ENCODE peak calls at places on chromosome 9, in five cellular contexts. H, J, S, R and B are unnamed samples.

GRCh38 chr9:107488400-107489143 is 997 bp downstream of the KLF4 start:
- DNase-seq in H (peak; percentile 49), J (no peak), S (peak; percentile 78), R (peak; percentile 68), B (peak; percentile 42)

GRCh38 chr9:138073808-138074207 is 196.2 kb downstream of the CACNA1B start:
- DNase-seq in H (no peak), J (no peak), S (no peak), R (peak; percentile 37), B (no peak)

GRCh38 chr9:33868430-33869000 is 51.6 kb downstream of the UBE2R2 start:
- DNase-seq in H (peak; percentile 66), J (no peak), S (no peak), R (no peak), B (no peak)

GRCh38 chr9:89949116-89949515 is 344.3 kb downstream of the GADD45G start:
- DNase-seq in H (no peak), J (no peak), S (no peak), R (no peak), B (peak; percentile 54)

GRCh38 chr9:72315510-72316287 is 49.3 kb downstream of the ZFAND5 start:
- DNase-seq in H (peak; percentile 16), J (peak; percentile 41), S (peak; percentile 76), R (no peak), B (peak; percentile 49)

GRCh38 chr9:78954286-78954685 is 617.5 kb upstream of the TLE4 start:
- DNase-seq in H (peak; percentile 5), J (no peak), S (no peak), R (no peak), B (no peak)

GRCh38 chr9:134632329-134632728 is 9.3 kb upstream of the COL5A1 start:
- DNase-seq in H (no peak), J (no peak), S (no peak), R (no peak), B (no peak)

GRCh38 chr9:116806075-116806474 is 119.0 kb downstream of the TRIM32 start:
- DNase-seq in H (peak; percentile 16), J (peak; percentile 56), S (peak; percentile 54), R (peak; percentile 55), B (peak; percentile 70)

GRCh38 chr9:37643214-37643613 is 7.5 kb upstream of the FRMPD1 start:
- DNase-seq in H (no peak), J (no peak), S (no peak), R (no peak), B (no peak)

GRCh38 chr9:109974143-109974917 is 194.3 kb downstream of the PALM2AKAP2 start:
- DNase-seq in H (no peak), J (no peak), S (no peak), R (no peak), B (no peak)

GRCh38 chr9:24391095-24391494 is 154.6 kb downstream of the IZUMO3 start:
- DNase-seq in H (no peak), J (no peak), S (no peak), R (no peak), B (peak; percentile 25)

GRCh38 chr9:137031904-137032639 is at the start of gene FUT7:
- DNase-seq in H (no peak), J (no peak), S (no peak), R (no peak), B (no peak)

GRCh38 chr9:98491778-98492177 is 217.0 kb downstream of the GABBR2 start:
- DNase-seq in H (peak; percentile 76), J (no peak), S (peak; percentile 60), R (no peak), B (peak; percentile 90)

GRCh38 chr9:2785060-2785459 is 58.8 kb downstream of the PUM3 start:
- DNase-seq in H (peak; percentile 41), J (no peak), S (no peak), R (no peak), B (no peak)

GRCh38 chr9:127020526-127021078 is 101.8 kb downstream of the ANGPTL2 start:
- DNase-seq in H (no peak), J (no peak), S (no peak), R (no peak), B (no peak)

GRCh38 chr9:130058887-130059286 is 5.2 kb downstream of the GPR107 start:
- DNase-seq in H (peak; percentile 59), J (no peak), S (no peak), R (no peak), B (no peak)

GRCh38 chr9:129726322-129727160 is 26.3 kb downstream of the PTGES start:
- DNase-seq in H (peak; percentile 78), J (peak; percentile 72), S (peak; percentile 84), R (peak; percentile 93), B (peak; percentile 97)

GRCh38 chr9:125551781-125552180 is 155.2 kb downstream of the MAPKAP1 start:
- DNase-seq in H (no peak), J (no peak), S (no peak), R (no peak), B (no peak)

GRCh38 chr9:120642129-120642528 is 62.2 kb upstream of the CDK5RAP2 start:
- DNase-seq in H (peak; percentile 41), J (no peak), S (peak; percentile 18), R (no peak), B (no peak)

GRCh38 chr9:125759812-125760134 is 12.6 kb downstream of the PBX3 start:
- DNase-seq in H (no peak), J (no peak), S (no peak), R (no peak), B (peak; percentile 69)

GRCh38 chr9:87630266-87630665 is 95.7 kb upstream of the CTSL start:
- DNase-seq in H (no peak), J (no peak), S (no peak), R (no peak), B (peak; percentile 64)

GRCh38 chr9:118059520-118060278 is 355.5 kb downstream of the TLR4 start:
- DNase-seq in H (no peak), J (peak; percentile 62), S (peak; percentile 24), R (peak; percentile 51), B (peak; percentile 51)

GRCh38 chr9:116319480-116319879 is 165.9 kb downstream of the PAPPA start:
- DNase-seq in H (no peak), J (no peak), S (no peak), R (no peak), B (no peak)

GRCh38 chr9:120758544-120758943 is 34.7 kb downstream of the FBXW2 start:
- DNase-seq in H (no peak), J (no peak), S (no peak), R (no peak), B (no peak)

GRCh38 chr9:129584136-129584535 is 36.8 kb downstream of the C9orf50 start:
- DNase-seq in H (peak; percentile 85), J (no peak), S (peak; percentile 88), R (peak; percentile 71), B (peak; percentile 94)

GRCh38 chr9:107875571-107875980 is 386.0 kb upstream of the KLF4 start:
- DNase-seq in H (no peak), J (no peak), S (no peak), R (no peak), B (no peak)

GRCh38 chr9:89676281-89676680 is 71.5 kb downstream of the GADD45G start:
- DNase-seq in H (no peak), J (no peak), S (no peak), R (no peak), B (no peak)

GRCh38 chr9:79236466-79236865 is 335.3 kb upstream of the TLE4 start:
- DNase-seq in H (peak; percentile 15), J (no peak), S (no peak), R (no peak), B (no peak)

GRCh38 chr9:5042661-5043178 is 57.6 kb downstream of the JAK2 start:
- DNase-seq in H (no peak), J (no peak), S (no peak), R (no peak), B (no peak)

GRCh38 chr9:2087500-2088313 is 72.6 kb downstream of the SMARCA2 start:
- DNase-seq in H (peak; percentile 52), J (no peak), S (peak; percentile 62), R (no peak), B (peak; percentile 87)

GRCh38 chr9:16964228-16964627 is 93.8 kb upstream of the BNC2 start:
- DNase-seq in H (peak; percentile 100), J (no peak), S (peak; percentile 53), R (no peak), B (peak; percentile 52)

DNA sequence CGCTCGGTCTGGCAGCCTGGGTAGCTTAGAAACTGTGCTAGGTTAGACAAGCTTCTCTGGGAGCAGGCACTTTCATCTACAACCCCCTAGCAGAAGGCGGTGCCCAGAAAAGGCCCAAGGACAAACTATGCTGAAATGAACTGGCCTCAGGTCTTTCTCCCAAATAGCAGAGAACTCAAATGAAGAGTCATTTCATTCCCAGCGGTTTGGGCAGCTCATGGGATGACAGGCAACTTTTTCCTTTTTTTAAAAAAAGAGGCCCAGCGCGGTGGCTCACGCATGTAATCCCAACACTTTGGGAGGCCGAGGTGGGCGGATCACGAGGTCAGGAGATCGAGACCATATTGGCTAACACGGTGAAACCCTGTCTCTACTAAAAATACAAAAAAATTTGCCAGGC is 2.5 kb downstream of the RAPGEF1 start:
- DNase-seq in H (no peak), J (no peak), S (no peak), R (no peak), B (no peak)
- H3K23ac ChIP-seq in H (no peak overlapping the region), J (no peak overlapping the region), S (no peak overlapping the region), R (no peak overlapping the region), B (no peak overlapping the region)

GRCh38 chr9:68780735-68781134 is 75.7 kb downstream of the PIP5K1B start:
- DNase-seq in H (peak; percentile 4), J (no peak), S (no peak), R (no peak), B (no peak)

GRCh38 chr9:68779558-68780376 is 74.7 kb downstream of the PIP5K1B start:
- DNase-seq in H (peak; percentile 92), J (peak; percentile 96), S (peak; percentile 94), R (peak; percentile 98), B (peak; percentile 96)

GRCh38 chr9:68781866-68782265 is 76.8 kb downstream of the PIP5K1B start:
- DNase-seq in H (no peak), J (no peak), S (no peak), R (no peak), B (no peak)

GRCh38 chr9:68780377-68780707 is 75.3 kb downstream of the PIP5K1B start:
- DNase-seq in H (no peak), J (no peak), S (no peak), R (no peak), B (no peak)

GRCh38 chr9:68782546-68782945 is 77.5 kb downstream of the PIP5K1B start:
- DNase-seq in H (no peak), J (no peak), S (no peak), R (no peak), B (no peak)
- H3K4me2 ChIP-seq in H (peak overlapping the region; percentile 7), J (no peak overlapping the region), S (no peak overlapping the region), R (no peak overlapping the region), B (no peak overlapping the region)

GRCh38 chr9:81833563-81834345 is 94.5 kb upstream of the SPATA31D4 start:
- DNase-seq in H (peak; percentile 66), J (no peak), S (peak; percentile 85), R (no peak), B (no peak)
- H3K23ac ChIP-seq in H (no peak overlapping the region), J (no peak overlapping the region), S (no peak overlapping the region), R (no peak overlapping the region), B (no peak overlapping the region)

GRCh38 chr9:95028855-95029219 is 288.7 kb downstream of the FANCC start:
- DNase-seq in H (no peak), J (no peak), S (no peak), R (no peak), B (no peak)

GRCh38 chr9:95023217-95024003 is 294.1 kb downstream of the FANCC start:
- DNase-seq in H (peak; percentile 90), J (no peak), S (peak; percentile 82), R (no peak), B (no peak)

GRCh38 chr9:95024097-95024671 is 293.3 kb downstream of the FANCC start:
- DNase-seq in H (no peak), J (no peak), S (no peak), R (no peak), B (peak; percentile 69)

GRCh38 chr9:95027914-95028854 is 289.3 kb downstream of the FANCC start:
- DNase-seq in H (no peak), J (no peak), S (no peak), R (no peak), B (no peak)

GRCh38 chr9:95025213-95026170 is 292.0 kb downstream of the FANCC start:
- DNase-seq in H (peak; percentile 94), J (no peak), S (peak; percentile 89), R (no peak), B (peak; percentile 26)
- H3K4me2 ChIP-seq in H (peak overlapping the region; percentile 37), J (no peak overlapping the region), S (peak overlapping the region; percentile 20), R (no peak overlapping the region), B (no peak overlapping the region)